ENCODE peak calls at places on chromosomes 16 and 17, in five cellular contexts. D is CD8-positive, alpha-beta memory T cell; M is Calu3; U is NCI-H1092; N is NCI-H146. B is an unnamed sample.

GRCh38 chr17:69733171-69734014 is 318.9 kb downstream of the MAP2K6 start:
- DNase-seq in N (no peak), U (no peak), M (no peak), D (no peak), B (no peak)

GRCh38 chr17:39173539-39174274 is 7.7 kb upstream of the ARL5C start:
- DNase-seq in N (no peak), U (no peak), M (no peak), D (no peak), B (no peak)

GRCh38 chr17:58283674-58284612 is 3.2 kb upstream of the MPO start:
- DNase-seq in M (no peak), U (no peak), N (no peak), D (no peak), B (no peak)

GRCh38 chr17:869567-870530 is 87.7 kb downstream of the MRM3 start:
- DNase-seq in N (no peak), M (no peak), D (no peak), U (no peak), B (no peak)

GRCh38 chr16:83187404-83187803 is 560.6 kb downstream of the CDH13 start:
- DNase-seq in N (no peak), M (no peak), D (no peak), U (no peak), B (no peak)

GRCh38 chr17:64787255-64787920 is 125.3 kb upstream of the SMURF2 start:
- DNase-seq in M (no peak), N (no peak), D (no peak), U (no peak), B (no peak)

GRCh38 chr16:58451263-58451662 is 48.7 kb upstream of the NDRG4 start:
- DNase-seq in D (no peak), U (no peak), M (no peak), N (no peak), B (no peak)

GRCh38 chr16:21028728-21029127 is 121.9 kb downstream of the DNAH3 start:
- DNase-seq in N (no peak), D (no peak), U (no peak), M (no peak), B (no peak)

GRCh38 chr17:61199431-61200348 is 200.0 kb upstream of the TBX2 start:
- DNase-seq in U (no peak), N (no peak), D (no peak), M (no peak), B (no peak)

GRCh38 chr16:85002099-85002541 is 9.2 kb downstream of the ZDHHC7 start:
- DNase-seq in M (no peak), U (no peak), D (no peak), N (no peak), B (no peak)

GRCh38 chr17:37718383-37719048 is 26.3 kb downstream of the HNF1B start:
- DNase-seq in M (no peak), D (no peak), N (no peak), U (no peak), B (no peak)

GRCh38 chr17:77365584-77366186 is 224.9 kb downstream of the SEC14L1 start:
- DNase-seq in U (peak; percentile 44), D (no peak), N (peak; percentile 77), M (peak; percentile 72), B (no peak)

GRCh38 chr16:71626858-71627213 is 852 bp downstream of the MARVELD3 start:
- DNase-seq in N (no peak), U (no peak), M (peak; percentile 79), D (no peak), B (no peak)

GRCh38 chr16:61146429-61146828 is 889.8 kb downstream of the CDH8 start:
- DNase-seq in N (no peak), U (no peak), M (no peak), D (no peak), B (no peak)

GRCh38 chr17:17919169-17920107 is 52.8 kb downstream of the TOM1L2 start:
- DNase-seq in N (peak; percentile 69), D (peak; percentile 31), M (peak; percentile 73), U (peak; percentile 38), B (peak; percentile 57)

GRCh38 chr16:22857296-22857695 is 43.3 kb downstream of the HS3ST2 start:
- DNase-seq in N (no peak), D (no peak), M (no peak), U (no peak), B (no peak)

GRCh38 chr16:87622756-87623319 is 20.5 kb downstream of the JPH3 start:
- DNase-seq in M (no peak), N (no peak), U (no peak), D (no peak), B (no peak)

GRCh38 chr16:629289-630023 is 1.3 kb upstream of the WFIKKN1 start:
- DNase-seq in U (no peak), M (no peak), N (no peak), D (no peak), B (no peak)

GRCh38 chr17:38908676-38909181 is 16.7 kb upstream of the LASP1NB start:
- DNase-seq in U (no peak), D (no peak), N (no peak), M (no peak), B (no peak)

B was measured in central memory CD4-positive, alpha-beta T cell.